ENCODE peak calls at places on chromosome 22, in eight cellular contexts. M is tibial artery, F is A673, D is chondrocyte, Y is choroid plexus epithelial cell, L is psoas muscle, I is PC-3, A is lower leg skin. N is an unnamed sample.

GRCh38 chr22:45892681-45893461 is 84.1 kb downstream of the WNT7B start:
- DNase-seq in M (no peak), F (no peak), D (peak), Y (no peak), L (peak), I (no peak), A (no peak), N (no peak)

GRCh38 chr22:26367402-26368245 is 61.4 kb upstream of the ASPHD2 start:
- DNase-seq in M (no peak), F (peak), D (no peak), Y (peak), L (no peak), I (peak), A (no peak), N (peak)

GRCh38 chr22:50704510-50705218 is 32.0 kb downstream of the SHANK3 start:
- DNase-seq in M (no peak), F (no peak), D (peak), Y (no peak), L (peak), I (no peak), A (peak), N (no peak)

GRCh38 chr22:45090364-45090960 is 73.3 kb upstream of the NUP50 start:
- DNase-seq in M (no peak), F (no peak), D (no peak), Y (peak), L (no peak), I (peak), A (no peak), N (peak)

GRCh38 chr22:40178417-40179409 is 988 bp downstream of the TNRC6B start:
- DNase-seq in M (no peak), F (peak), D (no peak), Y (peak), L (no peak), I (peak), A (no peak), N (no peak)

GRCh38 chr22:25475554-25476022 is 88.9 kb upstream of the GRK3 start:
- DNase-seq in M (no peak), F (peak), D (no peak), Y (peak), L (no peak), I (no peak), A (no peak), N (no peak)

GRCh38 chr22:45179276-45180049 is 15.7 kb downstream of the NUP50 start:
- DNase-seq in M (no peak), F (no peak), D (no peak), Y (no peak), L (no peak), I (no peak), A (peak), N (no peak)

GRCh38 chr22:46135611-46136538 is 14.5 kb upstream of the PPARA start:
- DNase-seq in M (no peak), F (no peak), D (no peak), Y (no peak), L (no peak), I (no peak), A (no peak), N (no peak)

GRCh38 chr22:40666151-40666848 is 13.0 kb upstream of the MCHR1 start:
- DNase-seq in M (peak), F (peak), D (no peak), Y (no peak), L (no peak), I (no peak), A (no peak), N (no peak)

GRCh38 chr22:28244760-28245159 is 325.7 kb upstream of the PITPNB start:
- DNase-seq in M (no peak), F (no peak), D (no peak), Y (no peak), L (no peak), I (no peak), A (no peak), N (no peak)

GRCh38 chr22:28896611-28897010 is 13.2 kb downstream of the ZNRF3 start:
- DNase-seq in M (no peak), F (no peak), D (no peak), Y (no peak), L (no peak), I (peak), A (peak), N (no peak)

GRCh38 chr22:40376149-40376548 is 5.8 kb downstream of the SGSM3 start:
- DNase-seq in M (no peak), F (no peak), D (no peak), Y (no peak), L (no peak), I (no peak), A (no peak), N (no peak)

GRCh38 chr22:24836282-24836681 is 30.3 kb downstream of the SGSM1 start:
- DNase-seq in M (no peak), F (no peak), D (no peak), Y (peak), L (no peak), I (no peak), A (no peak), N (no peak)

GRCh38 chr22:35231585-35232084 is 25.7 kb upstream of the HMGXB4 start:
- DNase-seq in M (no peak), F (peak), D (no peak), Y (peak), L (no peak), I (peak), A (peak), N (peak)

GRCh38 chr22:24370426-24370825 is 57.0 kb upstream of the ADORA2A start:
- DNase-seq in M (no peak), F (no peak), D (no peak), Y (no peak), L (no peak), I (no peak), A (no peak), N (no peak)

GRCh38 chr22:23240639-23241389 is 60.5 kb downstream of the BCR start:
- DNase-seq in M (no peak), F (peak), D (no peak), Y (no peak), L (peak), I (peak), A (no peak), N (peak)

GRCh38 chr22:29780781-29781676 is 13.9 kb downstream of the UQCR10 start:
- DNase-seq in M (no peak), F (peak), D (no peak), Y (peak), L (no peak), I (peak), A (no peak), N (peak)

GRCh38 chr22:19082793-19083192 is 39.4 kb downstream of the DGCR2 start:
- DNase-seq in M (peak), F (no peak), D (no peak), Y (no peak), L (no peak), I (no peak), A (no peak), N (no peak)

GRCh38 chr22:19082101-19082500 is 40.1 kb downstream of the DGCR2 start:
- DNase-seq in M (peak), F (no peak), D (no peak), Y (no peak), L (no peak), I (no peak), A (no peak), N (no peak)

GRCh38 chr22:19086417-19086816 is 35.8 kb downstream of the DGCR2 start:
- DNase-seq in M (peak), F (no peak), D (no peak), Y (no peak), L (no peak), I (no peak), A (no peak), N (no peak)

GRCh38 chr22:19086944-19087343 is 35.3 kb downstream of the DGCR2 start:
- DNase-seq in M (peak), F (no peak), D (no peak), Y (peak), L (no peak), I (peak), A (no peak), N (no peak)

DNA sequence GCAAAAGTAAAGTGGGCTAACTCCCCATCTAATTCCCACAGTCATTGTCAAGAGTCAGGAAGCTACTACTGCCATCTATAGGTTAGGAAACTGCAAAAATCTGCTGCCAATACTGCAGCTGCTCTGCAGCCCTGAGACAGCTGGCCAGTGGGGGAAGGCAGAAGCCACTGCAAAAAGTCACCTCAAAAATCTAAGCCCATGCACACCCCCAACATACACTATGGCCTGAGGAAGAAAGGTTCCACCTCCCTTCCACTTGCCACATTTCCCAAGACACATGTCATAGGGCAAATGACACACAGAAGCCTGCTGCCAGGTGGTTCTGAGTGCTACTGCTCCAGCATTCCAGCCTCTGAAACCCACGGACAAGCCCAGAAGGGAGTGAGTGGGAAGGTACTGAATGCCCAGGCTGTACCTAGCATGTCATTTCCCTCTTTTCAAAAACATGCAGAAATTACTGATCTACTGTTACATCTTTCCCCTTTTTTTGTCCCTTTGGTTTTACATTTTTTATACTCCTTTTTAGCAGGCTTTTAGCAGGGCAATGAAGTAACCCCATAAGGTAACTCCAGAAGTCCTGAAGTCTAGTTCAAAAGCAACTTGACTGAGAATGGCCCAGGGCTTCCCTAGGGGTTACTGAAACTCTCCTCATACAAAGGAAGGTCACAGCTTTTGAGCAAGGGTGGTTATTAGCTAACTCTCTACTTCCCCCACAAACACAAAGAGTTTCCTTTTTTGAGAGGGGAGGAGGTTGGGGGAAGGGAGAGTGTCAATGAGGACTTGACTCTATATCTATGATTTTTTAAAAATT is 36.8 kb downstream of the DGCR2 start:
- DNase-seq in M (peak), F (peak), D (no peak), Y (peak), L (no peak), I (peak), A (peak), N (peak)
- TF ChIP-seq CTCF in M (no peak), F (peak), D (peak), Y (peak), L (no peak), I (peak), A (no peak), N (no peak)

GRCh38 chr22:36456459-36456835 is 25.0 kb downstream of the TXN2 start:
- DNase-seq in M (no peak), F (no peak), D (no peak), Y (no peak), L (no peak), I (no peak), A (no peak), N (no peak)
- TF ChIP-seq CTCF in M (no peak), F (no peak), D (no peak), Y (no peak), L (no peak), I (no peak), A (no peak), N (no peak)

DNA sequence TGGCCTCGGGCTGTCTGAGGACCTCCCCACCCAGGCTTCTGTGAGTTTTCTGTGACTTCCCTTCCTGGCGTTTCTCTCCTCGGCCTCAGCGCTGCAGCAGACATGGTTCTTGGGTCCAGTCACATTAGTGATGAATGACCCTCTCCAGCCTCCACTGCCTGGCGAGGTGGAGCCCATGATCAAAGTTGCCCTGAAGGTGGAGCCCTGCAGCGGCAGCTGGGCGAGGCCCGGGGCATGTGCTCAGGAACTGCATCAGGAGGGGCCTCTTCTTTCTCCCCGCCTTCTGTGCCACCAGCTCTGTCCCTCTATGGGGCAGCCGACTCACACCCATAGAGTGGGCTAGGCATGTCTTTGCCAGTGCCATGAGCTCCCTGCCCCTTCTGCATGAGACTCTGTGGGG is 1079.7 kb downstream of the TBC1D22A start:
- DNase-seq in M (no peak), F (no peak), D (no peak), Y (no peak), L (no peak), I (no peak), A (no peak), N (no peak)
- TF ChIP-seq CTCF in M (no peak), F (no peak), D (no peak), Y (no peak), L (no peak), I (no peak), A (no peak), N (no peak)

GRCh38 chr22:32123657-32124056 is 35.4 kb downstream of the C22orf42 start:
- DNase-seq in M (no peak), F (no peak), D (no peak), Y (no peak), L (no peak), I (peak), A (no peak), N (peak)
- TF ChIP-seq CTCF in M (no peak), F (no peak), D (no peak), Y (peak), L (no peak), I (peak), A (no peak), N (no peak)

DNA sequence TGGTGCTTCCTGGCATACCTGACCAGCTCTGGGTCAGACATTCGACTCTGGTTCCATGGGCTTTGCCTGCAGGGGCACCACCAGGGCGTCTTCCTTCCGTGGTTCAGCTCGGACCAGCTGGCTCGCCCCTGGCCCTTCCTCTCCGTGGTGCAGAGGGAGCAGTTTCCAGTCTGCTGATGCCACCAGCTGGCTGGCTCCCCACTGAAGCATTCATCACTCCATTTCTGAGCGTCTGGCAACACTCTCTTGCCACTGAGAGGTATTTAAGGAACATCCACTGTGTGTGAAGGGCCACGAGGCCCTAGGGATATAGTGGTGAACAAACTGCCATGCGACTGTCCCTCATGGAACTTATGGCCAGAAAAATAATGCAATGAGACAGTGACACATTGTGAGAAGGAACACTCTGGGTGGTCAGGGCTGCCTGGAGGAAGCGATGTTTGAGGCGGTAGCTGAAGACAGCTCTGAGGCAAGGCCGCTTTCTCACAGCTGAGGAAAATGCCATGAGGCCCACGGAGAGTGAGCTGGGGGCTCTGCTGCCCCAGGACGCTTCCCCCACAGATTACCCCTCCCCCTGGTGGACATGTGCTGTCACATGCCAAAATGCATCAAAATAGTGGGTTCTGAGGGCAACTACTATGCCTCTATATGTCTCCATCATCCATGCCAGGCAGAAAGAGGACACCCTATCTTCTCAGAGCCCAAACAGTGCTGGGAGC is 44.9 kb upstream of the ARFGAP3 start:
- DNase-seq in M (no peak), F (peak), D (no peak), Y (no peak), L (peak), I (no peak), A (no peak), N (no peak)
- TF ChIP-seq CTCF in M (peak), F (peak), D (peak), Y (peak), L (peak), I (peak), A (no peak), N (peak)

DNA sequence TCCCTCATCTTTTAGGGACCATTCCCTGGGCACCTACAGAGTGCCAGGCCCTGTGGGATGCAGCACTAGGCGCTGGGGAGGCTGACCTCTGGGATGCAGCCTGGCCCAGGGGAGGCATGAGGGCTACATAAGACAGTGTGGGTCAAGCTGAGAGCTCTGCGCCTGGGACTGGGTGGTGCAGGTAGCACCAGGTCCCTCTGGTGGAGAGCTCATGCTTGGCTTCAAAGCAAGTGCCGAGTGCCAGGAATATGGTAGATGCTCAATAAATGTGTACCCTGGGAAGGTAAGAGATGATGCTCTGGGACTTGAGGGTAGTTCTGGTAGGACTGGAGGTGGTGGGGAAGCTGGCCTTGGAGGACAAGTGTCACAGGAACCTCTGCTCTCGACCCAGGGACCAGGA is 2.0 kb upstream of the MPPED1 start:
- DNase-seq in M (no peak), F (no peak), D (no peak), Y (no peak), L (peak), I (no peak), A (no peak), N (no peak)
- TF ChIP-seq CTCF in M (no peak), F (no peak), D (no peak), Y (no peak), L (no peak), I (no peak), A (no peak), N (no peak)

GRCh38 chr22:36298601-36299000 is 45.7 kb downstream of the APOL1 start:
- DNase-seq in M (peak), F (no peak), D (no peak), Y (no peak), L (peak), I (no peak), A (no peak), N (no peak)
- TF ChIP-seq CTCF in M (no peak), F (no peak), D (no peak), Y (no peak), L (no peak), I (no peak), A (no peak), N (no peak)

DNA sequence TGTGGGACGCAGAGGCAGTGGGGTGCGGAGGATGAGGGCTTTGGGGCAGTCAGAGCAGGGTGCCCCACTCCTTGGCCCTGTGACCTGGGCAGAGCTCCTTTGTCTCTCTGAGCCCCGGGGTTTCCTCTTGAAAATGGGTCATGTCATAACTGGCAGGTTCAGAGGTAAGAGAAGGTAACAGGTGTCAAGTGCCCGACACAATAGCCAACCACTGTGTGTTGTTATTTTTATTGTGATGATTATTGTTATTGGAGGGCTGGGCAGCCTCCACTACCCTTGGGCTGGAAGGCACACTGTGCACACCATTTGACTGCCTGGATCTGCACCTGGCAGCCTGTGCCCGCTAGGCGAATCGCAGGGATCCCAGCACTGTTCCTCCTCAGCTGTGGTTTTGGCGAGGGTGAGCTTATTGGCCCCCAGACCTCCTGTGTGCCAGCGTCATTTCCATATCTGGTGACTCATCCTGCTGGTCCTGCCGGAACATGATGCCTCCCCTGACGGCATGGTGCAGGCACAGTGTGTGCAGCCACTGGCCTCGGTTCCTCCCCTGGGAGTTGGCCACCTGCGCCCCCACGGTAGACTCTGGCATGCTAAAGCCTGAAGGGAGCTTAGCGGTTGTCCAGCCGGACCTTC is 15.4 kb upstream of the SOX10 start:
- DNase-seq in M (no peak), F (peak), D (no peak), Y (peak), L (peak), I (peak), A (no peak), N (peak)
- TF ChIP-seq CTCF in M (no peak), F (no peak), D (no peak), Y (no peak), L (no peak), I (no peak), A (no peak), N (no peak)

N was measured in Calu3.